ENCODE peak calls at places on chromosomes 6 and 20, in ten cellular contexts. K is sigmoid colon, Z is stomach, J is ovary, O is suprapubic skin, Y is GM12878, Q is K562, P is upper lobe of left lung, I is HepG2, H is transverse colon. U is an unnamed sample.

GRCh38 chr6:15741405-15741804 is 78.6 kb upstream of the DTNBP1 start:
- DNase-seq in J (no peak), O (no peak), Y (no peak), P (no peak), I (no peak), Z (no peak), K (no peak), Q (no peak), H (no peak), U (no peak)

GRCh38 chr6:96532399-96532798 is 10.8 kb downstream of the UFL1 start:
- DNase-seq in H (no peak), I (no peak), Z (no peak), Q (no peak), K (no peak), O (no peak), J (no peak), P (no peak), Y (peak; percentile 41), U (no peak)

GRCh38 chr6:26295691-26296555 is 69.1 kb upstream of the BTN3A2 start:
- DNase-seq in H (peak; percentile 27), I (peak; percentile 86), P (no peak), K (no peak), O (no peak), Q (peak; percentile 75), Y (no peak), J (no peak), Z (peak; percentile 30), U (no peak)

GRCh38 chr6:24960991-24961475 is 25.3 kb upstream of the RIPOR2 start:
- DNase-seq in Y (no peak), Z (peak; percentile 39), K (no peak), P (no peak), O (no peak), H (peak; percentile 15), Q (no peak), J (no peak), I (no peak), U (no peak)

GRCh38 chr6:45024610-45025009 is 303.5 kb upstream of the RUNX2 start:
- DNase-seq in Z (no peak), P (no peak), O (no peak), H (no peak), J (no peak), Q (no peak), I (no peak), K (no peak), Y (no peak), U (no peak)

GRCh38 chr6:112906737-112907136 is 559.6 kb downstream of the RFPL4B start:
- DNase-seq in Y (no peak), H (no peak), O (no peak), P (no peak), J (no peak), Z (no peak), Q (no peak), I (peak; percentile 4), K (no peak), U (no peak)

GRCh38 chr6:56556751-56557540 is 85.7 kb downstream of the DST start:
- DNase-seq in Y (no peak), Q (no peak), K (no peak), J (no peak), Z (no peak), H (no peak), O (no peak), I (no peak), P (no peak), U (no peak)

GRCh38 chr6:121305957-121306607 is 28.2 kb downstream of the TBC1D32 start:
- DNase-seq in H (no peak), Q (peak; percentile 16), P (no peak), O (no peak), Y (no peak), I (peak; percentile 59), Z (no peak), K (no peak), J (no peak), U (no peak)

GRCh38 chr6:112044856-112045255 is 9.0 kb upstream of the CCN6 start:
- DNase-seq in P (no peak), Y (no peak), O (no peak), Z (no peak), J (no peak), Q (no peak), K (no peak), H (no peak), I (no peak), U (no peak)

GRCh38 chr6:49321673-49322072 is 141.4 kb downstream of the MMUT start:
- DNase-seq in Z (no peak), I (no peak), P (no peak), K (no peak), Y (no peak), H (no peak), J (no peak), O (no peak), Q (no peak), U (no peak)

GRCh38 chr20:32210206-32210605 is 2.5 kb downstream of the POFUT1 start:
- DNase-seq in P (no peak), I (no peak), Z (no peak), H (no peak), O (no peak), Y (no peak), Q (no peak), K (no peak), J (no peak), U (no peak)

GRCh38 chr6:168124161-168124560 is 45.1 kb upstream of the FRMD1 start:
- DNase-seq in J (no peak), Q (no peak), Y (no peak), O (no peak), H (no peak), I (no peak), P (no peak), Z (no peak), K (peak; percentile 36), U (no peak)

GRCh38 chr6:7691675-7692452 is 34.0 kb upstream of the BMP6 start:
- DNase-seq in J (no peak), Z (no peak), Y (no peak), O (no peak), P (no peak), Q (peak; percentile 48), H (peak; percentile 19), K (no peak), I (peak; percentile 78), U (no peak)

GRCh38 chr20:1964061-1964460 is 29.8 kb downstream of the PDYN start:
- DNase-seq in Y (no peak), P (no peak), O (no peak), Z (no peak), K (peak; percentile 9), H (no peak), Q (no peak), J (no peak), I (no peak), U (no peak)

GRCh38 chr6:144033816-144034540 is 25.9 kb upstream of the PLAGL1 start:
- DNase-seq in Y (no peak), Q (no peak), O (no peak), P (no peak), H (no peak), K (no peak), I (no peak), J (no peak), Z (no peak), U (no peak)

DNA sequence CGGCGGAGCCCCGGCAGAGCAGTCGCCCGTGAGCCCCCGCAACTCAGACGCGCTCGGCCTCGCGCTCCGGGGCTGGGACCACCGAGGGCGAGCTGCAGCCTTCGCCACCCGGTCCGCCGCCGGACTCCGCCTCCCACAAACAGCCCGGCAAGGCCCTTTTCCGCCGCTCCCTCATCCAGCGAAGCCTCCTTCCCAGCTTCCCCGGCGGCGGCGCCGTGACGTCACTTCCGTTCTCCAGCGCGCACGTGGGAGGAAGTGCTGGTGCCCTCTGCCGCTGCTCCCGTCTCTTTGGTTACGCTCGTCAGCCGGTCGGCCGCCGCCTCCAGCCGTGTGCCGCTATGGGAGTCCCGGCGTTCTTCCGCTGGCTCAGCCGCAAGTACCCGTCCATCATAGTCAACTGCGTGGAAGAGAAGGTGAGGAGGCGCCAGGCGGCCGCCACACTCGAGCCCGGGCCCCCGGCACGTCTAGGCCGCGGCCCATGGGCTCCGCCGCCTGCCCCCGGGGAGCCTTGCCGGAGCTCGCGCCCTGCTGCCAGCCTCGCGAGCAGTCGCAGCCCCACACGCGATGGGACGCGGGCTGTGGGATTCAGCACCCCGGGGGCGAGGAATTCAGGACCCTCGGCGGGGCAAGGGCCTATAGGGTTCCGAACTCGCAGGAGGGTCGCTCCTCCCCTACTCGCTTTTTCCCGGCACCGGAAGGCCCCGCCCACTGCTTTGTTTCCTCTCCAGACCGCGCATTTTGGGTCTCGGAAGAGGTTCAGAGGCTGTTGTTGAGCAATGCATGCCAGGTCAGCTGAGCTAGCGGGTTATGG is at the start of gene XRN2:
- DNase-seq in Q (peak; percentile 81), J (peak; percentile 96), P (peak; percentile 100), Z (peak; percentile 96), K (peak; percentile 98), O (peak; percentile 97), Y (peak; percentile 62), H (peak; percentile 97), I (peak; percentile 98), U (peak; percentile 90)
- TF ChIP-seq POLR2A in Q (peak; percentile 86), J (peak; percentile 84), P (peak; percentile 92), Z (no peak), K (peak; percentile 66), O (no peak), Y (peak; percentile 97), H (peak; percentile 89), I (peak; percentile 95), U (peak; percentile 48)

GRCh38 chr6:12113190-12113578 is 101.1 kb downstream of the HIVEP1 start:
- DNase-seq in Y (no peak), P (no peak), Q (no peak), I (no peak), J (no peak), O (no peak), K (no peak), Z (no peak), H (no peak), U (no peak)
- TF ChIP-seq EP300 in Y (no peak), P (no peak), Q (no peak), I (no peak), J (no peak), O (no peak), K (no peak), Z (no peak), H (no peak), U (no peak)

GRCh38 chr20:48635791-48636267 is 192.0 kb downstream of the PREX1 start:
- DNase-seq in K (no peak), P (peak; percentile 89), I (peak; percentile 29), Y (no peak), O (no peak), H (no peak), Z (no peak), J (no peak), Q (peak; percentile 87), U (no peak)
- H3K36me3 ChIP-seq in K (no peaks in the 10 kb centered on the region), P (peaks cover 90% of the 10 kb centered on the region), I (no peaks in the 10 kb centered on the region), Y (peaks cover 44% of the 10 kb centered on the region), O (peaks cover 56% of the 10 kb centered on the region), H (peaks cover 8% of the 10 kb centered on the region), Z (peaks cover 92% of the 10 kb centered on the region), J (no peaks in the 10 kb centered on the region), Q (peaks cover 4% of the 10 kb centered on the region), U (peaks cover 11% of the 10 kb centered on the region)

DNA sequence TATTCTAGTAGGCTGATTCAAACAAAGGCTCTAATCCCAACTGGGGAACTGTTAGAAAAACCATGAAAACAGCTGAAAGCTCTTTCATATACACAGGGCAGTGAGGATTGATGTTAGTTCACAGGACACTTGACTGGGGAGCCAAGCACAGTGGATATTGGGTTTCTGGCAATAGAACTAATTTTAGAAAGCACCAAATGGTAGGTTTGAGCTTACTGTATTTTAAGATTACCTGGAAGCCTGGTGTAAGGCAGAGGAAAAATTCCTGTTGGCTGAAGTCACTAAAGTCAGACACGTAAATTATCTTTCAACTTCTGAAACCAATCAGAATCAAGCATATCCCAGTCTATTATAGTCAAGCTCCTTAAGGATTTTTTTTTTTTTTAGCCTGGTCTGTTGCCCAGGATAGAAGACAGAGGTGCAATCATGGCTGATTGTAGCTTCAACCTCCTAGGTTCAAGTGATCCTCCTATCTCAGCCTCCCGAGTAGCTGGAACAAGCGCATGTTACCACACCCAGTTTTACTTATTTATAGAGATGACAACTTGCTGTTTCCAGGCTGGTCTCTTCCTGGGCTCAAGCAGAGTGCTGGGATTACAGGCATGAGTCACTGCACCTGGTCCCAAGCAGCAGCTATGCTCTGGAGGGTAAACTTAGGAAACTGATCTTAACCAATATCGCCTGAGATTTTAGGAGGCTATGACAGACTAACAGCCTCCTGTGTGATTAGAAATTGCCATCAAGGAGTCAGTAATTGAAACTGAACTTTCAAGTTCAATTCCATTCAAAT is 32.5 kb upstream of the SYNCRIP start:
- DNase-seq in H (peak; percentile 23), O (no peak), J (no peak), Q (no peak), I (no peak), Y (no peak), P (no peak), Z (no peak), K (no peak), U (no peak)
- TF ChIP-seq POLR2A in H (no peak), O (no peak), J (no peak), Q (peak; percentile 61), I (peak; percentile 40), Y (peak; percentile 41), P (no peak), Z (no peak), K (no peak), U (no peak)